ENCODE peak calls at places on chromosomes 1 and 21, in nine cellular contexts. One of them, this sample, is unnamed.

GRCh38 chr1:183757061-183757460 is 47.9 kb upstream of the RGL1 start:
- DNase-seq in cardiac fibroblast: peak
- DNase-seq in heart left ventricle: no peak
- DNase-seq in sigmoid colon: no peak
- DNase-seq in uterus: no peak
- DNase-seq in astrocyte of the cerebellum: peak
- DNase-seq in GM23338: no peak
- DNase-seq in A549: peak
- DNase-seq in foreskin fibroblast: peak
- DNase-seq in this sample: peak

GRCh38 chr1:159089184-159089791 is 12.7 kb upstream of the AIM2 start:
- DNase-seq in heart left ventricle: no peak
- DNase-seq in cardiac fibroblast: peak
- DNase-seq in foreskin fibroblast: no peak
- DNase-seq in A549: peak
- DNase-seq in sigmoid colon: no peak
- DNase-seq in uterus: no peak
- DNase-seq in GM23338: peak
- DNase-seq in astrocyte of the cerebellum: no peak
- DNase-seq in this sample: no peak

GRCh38 chr1:145784409-145784808 is 39.5 kb downstream of the RNF115 start:
- DNase-seq in astrocyte of the cerebellum: no peak
- DNase-seq in foreskin fibroblast: no peak
- DNase-seq in uterus: no peak
- DNase-seq in heart left ventricle: no peak
- DNase-seq in cardiac fibroblast: no peak
- DNase-seq in A549: no peak
- DNase-seq in sigmoid colon: no peak
- DNase-seq in GM23338: no peak
- DNase-seq in this sample: no peak

GRCh38 chr1:19209439-19209989 is 552 bp downstream of the UBR4 start:
- DNase-seq in foreskin fibroblast: peak
- DNase-seq in cardiac fibroblast: peak
- DNase-seq in astrocyte of the cerebellum: no peak
- DNase-seq in GM23338: peak
- DNase-seq in heart left ventricle: peak
- DNase-seq in uterus: no peak
- DNase-seq in A549: peak
- DNase-seq in sigmoid colon: peak
- DNase-seq in this sample: peak

GRCh38 chr1:66505671-66506392 is 28.1 kb upstream of the SGIP1 start:
- DNase-seq in astrocyte of the cerebellum: peak
- DNase-seq in A549: no peak
- DNase-seq in GM23338: no peak
- DNase-seq in foreskin fibroblast: peak
- DNase-seq in uterus: no peak
- DNase-seq in sigmoid colon: no peak
- DNase-seq in cardiac fibroblast: peak
- DNase-seq in heart left ventricle: peak
- DNase-seq in this sample: peak

GRCh38 chr1:44659566-44659965 is 14.7 kb downstream of the TMEM53 start:
- DNase-seq in cardiac fibroblast: no peak
- DNase-seq in uterus: no peak
- DNase-seq in foreskin fibroblast: no peak
- DNase-seq in GM23338: no peak
- DNase-seq in astrocyte of the cerebellum: no peak
- DNase-seq in heart left ventricle: no peak
- DNase-seq in A549: no peak
- DNase-seq in sigmoid colon: no peak
- DNase-seq in this sample: no peak

GRCh38 chr1:211654838-211655787 is 20.3 kb downstream of the NEK2 start:
- DNase-seq in sigmoid colon: peak
- DNase-seq in astrocyte of the cerebellum: peak
- DNase-seq in heart left ventricle: peak
- DNase-seq in uterus: peak
- DNase-seq in A549: peak
- DNase-seq in foreskin fibroblast: peak
- DNase-seq in cardiac fibroblast: peak
- DNase-seq in GM23338: peak
- DNase-seq in this sample: peak

GRCh38 chr1:119556423-119556822 is 49.4 kb downstream of the HSD3B1 start:
- DNase-seq in cardiac fibroblast: no peak
- DNase-seq in GM23338: no peak
- DNase-seq in heart left ventricle: no peak
- DNase-seq in A549: no peak
- DNase-seq in astrocyte of the cerebellum: no peak
- DNase-seq in sigmoid colon: no peak
- DNase-seq in uterus: no peak
- DNase-seq in foreskin fibroblast: no peak
- DNase-seq in this sample: no peak

GRCh38 chr1:157090196-157090647 is 9.4 kb downstream of the ETV3L start:
- DNase-seq in astrocyte of the cerebellum: peak
- DNase-seq in A549: peak
- DNase-seq in uterus: peak
- DNase-seq in foreskin fibroblast: peak
- DNase-seq in sigmoid colon: peak
- DNase-seq in GM23338: peak
- DNase-seq in cardiac fibroblast: peak
- DNase-seq in heart left ventricle: peak
- DNase-seq in this sample: peak

GRCh38 chr1:21229246-21230000 is 52.7 kb upstream of the EIF4G3 start:
- DNase-seq in A549: no peak
- DNase-seq in heart left ventricle: no peak
- DNase-seq in astrocyte of the cerebellum: no peak
- DNase-seq in sigmoid colon: no peak
- DNase-seq in cardiac fibroblast: peak
- DNase-seq in uterus: no peak
- DNase-seq in GM23338: no peak
- DNase-seq in foreskin fibroblast: peak
- DNase-seq in this sample: peak

GRCh38 chr1:64915381-64916274 is 50.7 kb downstream of the JAK1 start:
- DNase-seq in astrocyte of the cerebellum: no peak
- DNase-seq in foreskin fibroblast: peak
- DNase-seq in uterus: no peak
- DNase-seq in GM23338: peak
- DNase-seq in sigmoid colon: no peak
- DNase-seq in heart left ventricle: no peak
- DNase-seq in A549: peak
- DNase-seq in cardiac fibroblast: peak
- DNase-seq in this sample: peak

GRCh38 chr1:67572594-67573221 is 112.3 kb upstream of the GADD45A start:
- DNase-seq in astrocyte of the cerebellum: no peak
- DNase-seq in heart left ventricle: peak
- DNase-seq in GM23338: no peak
- DNase-seq in sigmoid colon: no peak
- DNase-seq in uterus: no peak
- DNase-seq in A549: no peak
- DNase-seq in cardiac fibroblast: no peak
- DNase-seq in foreskin fibroblast: no peak
- DNase-seq in this sample: no peak

GRCh38 chr1:50531027-50531426 is 107.8 kb upstream of the DMRTA2 start:
- DNase-seq in GM23338: no peak
- DNase-seq in astrocyte of the cerebellum: no peak
- DNase-seq in foreskin fibroblast: no peak
- DNase-seq in cardiac fibroblast: peak
- DNase-seq in A549: no peak
- DNase-seq in sigmoid colon: no peak
- DNase-seq in uterus: no peak
- DNase-seq in heart left ventricle: no peak
- DNase-seq in this sample: peak

GRCh38 chr21:32312321-32312720 is 13.7 kb downstream of the MRAP start:
- DNase-seq in GM23338: no peak
- DNase-seq in heart left ventricle: peak
- DNase-seq in sigmoid colon: no peak
- DNase-seq in foreskin fibroblast: no peak
- DNase-seq in uterus: no peak
- DNase-seq in cardiac fibroblast: no peak
- DNase-seq in astrocyte of the cerebellum: no peak
- DNase-seq in A549: no peak
- DNase-seq in this sample: no peak

GRCh38 chr1:230809205-230809990 is 58.9 kb downstream of the C1orf198 start:
- DNase-seq in cardiac fibroblast: no peak
- DNase-seq in heart left ventricle: no peak
- DNase-seq in uterus: no peak
- DNase-seq in GM23338: no peak
- DNase-seq in sigmoid colon: no peak
- DNase-seq in astrocyte of the cerebellum: no peak
- DNase-seq in A549: no peak
- DNase-seq in foreskin fibroblast: no peak
- DNase-seq in this sample: no peak
- TF ChIP-seq CTCF in cardiac fibroblast: no peak
- TF ChIP-seq CTCF in heart left ventricle: no peak
- TF ChIP-seq CTCF in uterus: no peak
- TF ChIP-seq CTCF in GM23338: no peak
- TF ChIP-seq CTCF in sigmoid colon: no peak
- TF ChIP-seq CTCF in astrocyte of the cerebellum: no peak
- TF ChIP-seq CTCF in A549: no peak
- TF ChIP-seq CTCF in foreskin fibroblast: no peak
- TF ChIP-seq CTCF in this sample: no peak

GRCh38 chr1:15757575-15758401 is 807 bp upstream of the FBLIM1 start:
- DNase-seq in cardiac fibroblast: peak
- DNase-seq in astrocyte of the cerebellum: no peak
- DNase-seq in uterus: no peak
- DNase-seq in sigmoid colon: no peak
- DNase-seq in A549: no peak
- DNase-seq in heart left ventricle: peak
- DNase-seq in foreskin fibroblast: peak
- DNase-seq in GM23338: peak
- DNase-seq in this sample: no peak

GRCh38 chr1:15758537-15758936 is at the start of gene FBLIM1:
- DNase-seq in A549: no peak
- DNase-seq in sigmoid colon: peak
- DNase-seq in uterus: peak
- DNase-seq in astrocyte of the cerebellum: no peak
- DNase-seq in GM23338: peak
- DNase-seq in foreskin fibroblast: no peak
- DNase-seq in cardiac fibroblast: no peak
- DNase-seq in heart left ventricle: no peak
- DNase-seq in this sample: no peak

GRCh38 chr1:15756143-15757015 is 2.2 kb upstream of the FBLIM1 start:
- DNase-seq in sigmoid colon: no peak
- DNase-seq in GM23338: peak
- DNase-seq in astrocyte of the cerebellum: no peak
- DNase-seq in A549: no peak
- DNase-seq in cardiac fibroblast: no peak
- DNase-seq in heart left ventricle: no peak
- DNase-seq in uterus: no peak
- DNase-seq in foreskin fibroblast: no peak
- DNase-seq in this sample: no peak

GRCh38 chr1:15755643-15756040 is 3.0 kb upstream of the FBLIM1 start:
- DNase-seq in uterus: no peak
- DNase-seq in A549: no peak
- DNase-seq in astrocyte of the cerebellum: no peak
- DNase-seq in GM23338: no peak
- DNase-seq in sigmoid colon: no peak
- DNase-seq in heart left ventricle: no peak
- DNase-seq in foreskin fibroblast: no peak
- DNase-seq in cardiac fibroblast: no peak
- DNase-seq in this sample: no peak

DNA sequence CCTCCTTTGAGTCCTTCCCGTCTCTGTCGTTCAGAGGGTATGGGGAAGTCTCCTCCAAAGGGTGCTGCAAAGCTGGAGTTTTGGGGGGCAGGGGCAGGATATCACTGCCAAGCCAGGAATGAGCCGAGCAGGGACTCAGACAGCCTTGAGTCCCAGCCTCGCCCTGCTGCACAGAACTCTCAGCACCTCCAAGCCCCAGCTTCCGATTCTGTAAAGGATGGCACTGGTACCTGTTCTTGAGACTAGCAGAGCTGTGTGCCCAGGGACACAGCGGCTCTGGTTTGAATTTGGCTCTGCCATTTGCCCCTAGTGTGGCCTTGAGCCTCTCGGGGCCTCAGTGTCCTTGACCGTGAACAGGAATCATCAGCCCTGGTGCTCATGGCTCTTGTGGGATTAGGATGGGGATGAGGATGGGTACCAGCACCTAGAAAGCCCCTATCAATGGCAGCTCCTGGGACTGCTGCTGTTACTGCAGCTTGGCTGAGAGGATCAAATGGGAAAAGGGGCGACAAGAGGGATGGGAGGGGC is 1.5 kb upstream of the FBLIM1 start:
- DNase-seq in cardiac fibroblast: no peak
- DNase-seq in astrocyte of the cerebellum: no peak
- DNase-seq in sigmoid colon: no peak
- DNase-seq in foreskin fibroblast: no peak
- DNase-seq in A549: no peak
- DNase-seq in GM23338: no peak
- DNase-seq in uterus: no peak
- DNase-seq in heart left ventricle: no peak
- DNase-seq in this sample: no peak
- H3K4me3 ChIP-seq in cardiac fibroblast: no peak
- H3K4me3 ChIP-seq in astrocyte of the cerebellum: no peak
- H3K4me3 ChIP-seq in sigmoid colon: no peak
- H3K4me3 ChIP-seq in foreskin fibroblast: no peak
- H3K4me3 ChIP-seq in A549: no peak
- H3K4me3 ChIP-seq in GM23338: peak
- H3K4me3 ChIP-seq in uterus: no peak
- H3K4me3 ChIP-seq in heart left ventricle: no peak
- H3K4me3 ChIP-seq in this sample: no peak

DNA sequence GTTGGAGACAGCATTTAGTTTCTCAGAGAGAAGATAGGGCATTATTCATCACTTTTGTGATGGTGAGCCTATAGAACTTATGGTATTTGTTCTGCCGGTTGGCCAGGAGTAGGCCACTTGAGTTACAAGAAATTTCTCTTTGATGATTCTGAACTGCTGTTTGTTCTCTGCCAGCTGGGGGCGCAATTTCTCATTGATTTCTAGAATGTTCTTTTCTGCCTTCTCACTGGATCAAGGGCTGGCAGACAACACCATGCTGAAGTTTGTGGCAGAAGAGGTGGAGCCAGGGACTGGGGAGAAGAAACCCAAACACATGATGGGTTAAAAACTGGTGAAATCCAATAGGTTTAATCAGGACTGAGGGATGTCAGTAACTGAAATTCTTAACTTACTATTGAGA is 360.6 kb downstream of the FAM72C start:
- DNase-seq in uterus: no peak
- DNase-seq in GM23338: peak
- DNase-seq in astrocyte of the cerebellum: no peak
- DNase-seq in cardiac fibroblast: no peak
- DNase-seq in sigmoid colon: no peak
- DNase-seq in foreskin fibroblast: no peak
- DNase-seq in A549: peak
- DNase-seq in heart left ventricle: no peak
- DNase-seq in this sample: peak
- TF ChIP-seq CTCF in uterus: no peak
- TF ChIP-seq CTCF in GM23338: peak
- TF ChIP-seq CTCF in astrocyte of the cerebellum: no peak
- TF ChIP-seq CTCF in cardiac fibroblast: no peak
- TF ChIP-seq CTCF in sigmoid colon: no peak
- TF ChIP-seq CTCF in foreskin fibroblast: no peak
- TF ChIP-seq CTCF in A549: peak
- TF ChIP-seq CTCF in heart left ventricle: no peak
- TF ChIP-seq CTCF in this sample: peak

GRCh38 chr1:59151387-59151761 is 145.5 kb upstream of the FGGY start:
- DNase-seq in uterus: no peak
- DNase-seq in A549: no peak
- DNase-seq in sigmoid colon: no peak
- DNase-seq in astrocyte of the cerebellum: no peak
- DNase-seq in cardiac fibroblast: no peak
- DNase-seq in heart left ventricle: no peak
- DNase-seq in foreskin fibroblast: no peak
- DNase-seq in GM23338: no peak
- DNase-seq in this sample: no peak
- H3K4me3 ChIP-seq in uterus: no peak
- H3K4me3 ChIP-seq in A549: no peak
- H3K4me3 ChIP-seq in sigmoid colon: peak
- H3K4me3 ChIP-seq in astrocyte of the cerebellum: no peak
- H3K4me3 ChIP-seq in cardiac fibroblast: no peak
- H3K4me3 ChIP-seq in heart left ventricle: peak
- H3K4me3 ChIP-seq in foreskin fibroblast: no peak
- H3K4me3 ChIP-seq in GM23338: no peak
- H3K4me3 ChIP-seq in this sample: no peak